ENCODE peak calls at places on chromosome 5, in seven cellular contexts. Q, F, D, W, K, E and M are unnamed samples.

GRCh38 chr5:133316346-133317343 is 264.8 kb downstream of the HSPA4 start:
- DNase-seq in Q (peak), F (no peak), D (no peak), W (no peak), K (no peak), E (peak), M (peak)

GRCh38 chr5:148952097-148952828 is 110.6 kb downstream of the SH3TC2 start:
- DNase-seq in Q (no peak), F (no peak), D (no peak), W (no peak), K (no peak), E (no peak), M (no peak)

GRCh38 chr5:154523704-154524103 is 45.7 kb upstream of the HAND1 start:
- DNase-seq in Q (peak), F (no peak), D (no peak), W (peak), K (no peak), E (no peak), M (no peak)

GRCh38 chr5:77877516-77878070 is 101.5 kb upstream of the TBCA start:
- DNase-seq in Q (no peak), F (no peak), D (no peak), W (no peak), K (no peak), E (no peak), M (no peak)

GRCh38 chr5:93273176-93273575 is 307.8 kb downstream of the NR2F1-AS1 start:
- DNase-seq in Q (no peak), F (no peak), D (peak), W (peak), K (no peak), E (no peak), M (no peak)

GRCh38 chr5:104498281-104498680 is 935.7 kb upstream of the NUDT12 start:
- DNase-seq in Q (no peak), F (no peak), D (no peak), W (peak), K (no peak), E (no peak), M (no peak)

GRCh38 chr5:88140863-88141694 is 127.6 kb downstream of the TMEM161B start:
- DNase-seq in Q (peak), F (peak), D (peak), W (peak), K (peak), E (peak), M (peak)

GRCh38 chr5:169626779-169627178 is 10.3 kb upstream of the DOCK2 start:
- DNase-seq in Q (no peak), F (no peak), D (peak), W (peak), K (no peak), E (no peak), M (no peak)

GRCh38 chr5:178234753-178235599 is 2.4 kb upstream of the PHYKPL start:
- DNase-seq in Q (peak), F (peak), D (no peak), W (peak), K (peak), E (peak), M (peak)

GRCh38 chr5:163104496-163104895 is 332.9 kb upstream of the CCNG1 start:
- DNase-seq in Q (no peak), F (no peak), D (no peak), W (no peak), K (no peak), E (peak), M (peak)

GRCh38 chr5:132087176-132087575 is 13.6 kb downstream of the CSF2 start:
- DNase-seq in Q (no peak), F (no peak), D (no peak), W (no peak), K (no peak), E (no peak), M (no peak)

GRCh38 chr5:156354571-156354970 is 27.6 kb downstream of the SGCD start:
- DNase-seq in Q (no peak), F (no peak), D (no peak), W (no peak), K (no peak), E (no peak), M (no peak)

GRCh38 chr5:127935398-127935797 is 148.2 kb upstream of the SLC12A2 start:
- DNase-seq in Q (no peak), F (no peak), D (no peak), W (no peak), K (no peak), E (no peak), M (no peak)

GRCh38 chr5:1005904-1006655 is 2.5 kb upstream of the NKD2 start:
- DNase-seq in Q (no peak), F (no peak), D (no peak), W (no peak), K (no peak), E (no peak), M (no peak)

GRCh38 chr5:160390787-160391696 is 8.8 kb downstream of the FAM200C start:
- DNase-seq in Q (peak), F (no peak), D (no peak), W (peak), K (no peak), E (peak), M (peak)

GRCh38 chr5:83856898-83857297 is 136.2 kb upstream of the HAPLN1 start:
- DNase-seq in Q (no peak), F (no peak), D (no peak), W (no peak), K (no peak), E (no peak), M (no peak)

GRCh38 chr5:28468121-28468520 is 1429.7 kb upstream of the CDH9 start:
- DNase-seq in Q (no peak), F (no peak), D (no peak), W (no peak), K (no peak), E (no peak), M (no peak)

GRCh38 chr5:110913221-110913620 is 158.3 kb upstream of the TSLP start:
- DNase-seq in Q (no peak), F (no peak), D (no peak), W (no peak), K (no peak), E (no peak), M (no peak)

GRCh38 chr5:10676224-10676623 is 84.8 kb downstream of the DAP start:
- DNase-seq in Q (no peak), F (no peak), D (no peak), W (no peak), K (no peak), E (no peak), M (no peak)

GRCh38 chr5:57117601-57118000 is 56.3 kb upstream of the GPBP1 start:
- DNase-seq in Q (no peak), F (peak), D (no peak), W (no peak), K (no peak), E (peak), M (no peak)

GRCh38 chr5:107554776-107555424 is 115.8 kb downstream of the EFNA5 start:
- DNase-seq in Q (no peak), F (no peak), D (no peak), W (no peak), K (no peak), E (peak), M (no peak)

GRCh38 chr5:172170251-172170701 is 17.7 kb downstream of the STK10 start:
- DNase-seq in Q (no peak), F (no peak), D (no peak), W (no peak), K (no peak), E (no peak), M (no peak)

GRCh38 chr5:151925396-151925750 is 722 bp upstream of the GLRA1 start:
- DNase-seq in Q (no peak), F (no peak), D (no peak), W (no peak), K (no peak), E (no peak), M (peak)

GRCh38 chr5:63205976-63206375 is 627.4 kb downstream of the LRRC70 start:
- DNase-seq in Q (no peak), F (no peak), D (no peak), W (no peak), K (no peak), E (no peak), M (peak)

GRCh38 chr5:67315802-67316103 is 119.2 kb upstream of the CD180 start:
- DNase-seq in Q (no peak), F (no peak), D (no peak), W (no peak), K (no peak), E (no peak), M (no peak)

GRCh38 chr5:123865641-123866040 is 353.7 kb downstream of the CSNK1G3 start:
- DNase-seq in Q (no peak), F (no peak), D (no peak), W (no peak), K (no peak), E (no peak), M (no peak)

GRCh38 chr5:95822408-95823240 is at the start of gene GLRX:
- DNase-seq in Q (peak), F (no peak), D (peak), W (peak), K (peak), E (peak), M (peak)

GRCh38 chr5:128349044-128349629 is 188.9 kb downstream of the FBN2 start:
- DNase-seq in Q (no peak), F (no peak), D (no peak), W (peak), K (no peak), E (no peak), M (no peak)

GRCh38 chr5:65142511-65143011 is 339.2 kb downstream of the ADAMTS6 start:
- DNase-seq in Q (no peak), F (no peak), D (peak), W (peak), K (no peak), E (no peak), M (peak)

GRCh38 chr5:1005362-1005851 is 3.2 kb upstream of the NKD2 start:
- DNase-seq in Q (no peak), F (no peak), D (no peak), W (no peak), K (no peak), E (no peak), M (no peak)

GRCh38 chr5:59039296-59040006 is 456.6 kb downstream of the RAB3C start:
- DNase-seq in Q (peak), F (peak), D (peak), W (peak), K (peak), E (peak), M (peak)

GRCh38 chr5:123035320-123035949 is 1.1 kb downstream of the PPIC start:
- DNase-seq in Q (peak), F (no peak), D (peak), W (peak), K (no peak), E (peak), M (peak)

GRCh38 chr5:53766683-53767082 is 206.2 kb downstream of the NDUFS4 start:
- DNase-seq in Q (no peak), F (no peak), D (no peak), W (no peak), K (no peak), E (no peak), M (no peak)

GRCh38 chr5:168298949-168299348 is 7.5 kb downstream of the WWC1 start:
- DNase-seq in Q (no peak), F (no peak), D (no peak), W (no peak), K (no peak), E (no peak), M (no peak)

GRCh38 chr5:56211298-56211865 is 21.7 kb downstream of the ANKRD55 start:
- DNase-seq in Q (peak), F (no peak), D (no peak), W (peak), K (no peak), E (no peak), M (no peak)

GRCh38 chr5:56177134-56177533 is 56.0 kb downstream of the ANKRD55 start:
- DNase-seq in Q (no peak), F (no peak), D (no peak), W (no peak), K (no peak), E (no peak), M (no peak)

GRCh38 chr5:110900829-110901228 is 162.0 kb downstream of the SLC25A46 start:
- DNase-seq in Q (no peak), F (no peak), D (no peak), W (peak), K (no peak), E (peak), M (no peak)

GRCh38 chr5:38780950-38781349 is 64.9 kb upstream of the OSMR start:
- DNase-seq in Q (peak), F (no peak), D (no peak), W (peak), K (no peak), E (no peak), M (no peak)